ENCODE peak calls at places on chromosome 1, in five cellular contexts. E, X, B, D and C are unnamed samples. For H3K36me3, the result is how much of the 10 kb centered on the place peaks cover.

GRCh38 chr1:156113263-156114004 is 1.1 kb upstream of the LMNA start:
- DNase-seq in E (no peak), X (no peak), B (no peak), D (no peak), C (no peak)

GRCh38 chr1:22978299-22978698 is 5.6 kb upstream of the LACTBL1 start:
- DNase-seq in E (peak), X (peak), B (no peak), D (no peak), C (no peak)

GRCh38 chr1:197268012-197268411 is at the start of gene CRB1:
- DNase-seq in E (no peak), X (peak), B (no peak), D (no peak), C (no peak)

GRCh38 chr1:93222987-93223675 is 42.6 kb downstream of the CCDC18 start:
- DNase-seq in E (no peak), X (no peak), B (no peak), D (no peak), C (no peak)

GRCh38 chr1:90710579-90711536 is 6.2 kb downstream of the BARHL2 start:
- DNase-seq in E (no peak), X (no peak), B (no peak), D (no peak), C (no peak)

GRCh38 chr1:156963621-156964020 is 43.2 kb downstream of the LRRC71 start:
- DNase-seq in E (no peak), X (peak), B (no peak), D (no peak), C (no peak)

GRCh38 chr1:84089470-84090261 is 54.4 kb upstream of the PRKACB start:
- DNase-seq in E (peak), X (peak), B (no peak), D (no peak), C (no peak)

GRCh38 chr1:99681583-99681982 is 35.7 kb downstream of the PALMD start:
- DNase-seq in E (no peak), X (no peak), B (no peak), D (no peak), C (no peak)

GRCh38 chr1:199979071-199979470 is 48.4 kb upstream of the NR5A2 start:
- DNase-seq in E (no peak), X (no peak), B (no peak), D (no peak), C (no peak)

GRCh38 chr1:5989731-5990271 is 2.4 kb downstream of the NPHP4 start:
- DNase-seq in E (no peak), X (no peak), B (no peak), D (peak), C (peak)
- H3K4me3 ChIP-seq in E (no peak), X (no peak), B (no peak), D (no peak), C (no peak)

GRCh38 chr1:32464716-32465540 is at the start of gene ZBTB8B:
- DNase-seq in E (peak), X (peak), B (peak), D (peak), C (peak)
- TF ChIP-seq CTCF in E (no peak), X (no peak), B (peak), D (no peak), C (no peak)

DNA sequence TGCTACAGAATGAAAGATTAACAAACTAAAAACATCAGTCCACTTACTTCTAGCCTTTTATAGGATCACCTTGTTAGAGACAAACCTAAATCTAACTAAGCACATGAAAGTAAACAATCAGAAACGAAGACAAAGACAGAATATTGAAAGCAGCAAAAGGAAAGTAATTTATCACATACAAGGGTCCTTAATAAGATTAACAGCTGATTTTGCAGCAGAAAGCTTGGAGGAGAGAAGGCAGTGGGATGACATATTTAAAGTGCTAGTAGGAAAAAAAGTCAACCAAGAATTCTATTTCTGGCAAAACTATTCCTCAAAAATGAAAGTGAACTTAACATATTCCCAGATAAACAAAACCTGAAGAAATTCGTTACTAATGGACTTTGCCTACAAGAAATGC is 286.4 kb downstream of the RWDD3 start:
- DNase-seq in E (no peak), X (no peak), B (no peak), D (no peak), C (no peak)
- H3K36me3 ChIP-seq in E (under half), X (under half), B (under half), D (under half), C (under half)

GRCh38 chr1:211328866-211329265 is 2.2 kb downstream of the TRAF5 start:
- DNase-seq in E (no peak), X (no peak), B (no peak), D (no peak), C (no peak)
- H3K4me3 ChIP-seq in E (no peak), X (no peak), B (no peak), D (no peak), C (no peak)

GRCh38 chr1:25198731-25199231 is 33.5 kb downstream of the SYF2 start:
- DNase-seq in E (no peak), X (no peak), B (peak), D (no peak), C (no peak)
- TF ChIP-seq CTCF in E (no peak), X (no peak), B (no peak), D (no peak), C (no peak)

DNA sequence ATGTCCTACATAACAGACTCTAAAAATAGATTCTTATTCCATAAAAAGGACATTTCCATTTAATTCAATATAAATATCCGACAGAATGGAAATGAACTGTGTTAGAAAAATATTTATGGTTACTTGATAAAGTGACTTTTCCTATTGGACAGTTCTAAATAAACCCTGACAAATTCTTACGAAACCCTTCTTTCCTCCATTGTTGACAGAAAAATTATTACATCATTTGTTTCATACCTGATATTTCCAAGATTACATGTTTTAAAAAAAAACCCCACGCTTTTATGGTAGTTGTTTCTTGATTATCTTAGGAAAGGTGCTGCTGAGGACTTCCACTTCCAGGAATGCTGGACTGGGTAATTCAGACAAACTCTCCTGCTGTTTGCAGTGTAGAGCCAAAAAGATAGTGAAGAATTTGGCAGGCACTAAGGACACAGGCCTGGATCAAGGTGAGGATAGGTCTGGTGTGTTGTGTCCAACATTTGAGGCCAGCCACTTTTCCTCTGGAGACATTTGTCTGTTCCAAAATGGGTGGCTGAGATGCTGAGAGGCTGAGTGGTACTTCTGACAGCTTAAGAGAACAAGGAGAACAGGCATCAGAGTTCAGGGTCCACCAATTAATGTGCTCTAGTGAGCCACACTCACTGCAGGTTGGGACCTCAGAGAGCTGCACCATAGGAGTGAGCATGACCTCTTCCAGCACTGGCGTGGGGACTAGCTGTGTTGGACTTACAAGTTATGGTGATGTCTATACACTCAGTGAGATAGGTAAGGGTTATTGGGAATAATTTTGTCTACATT is 7.0 kb upstream of the C1orf116 start:
- DNase-seq in E (no peak), X (no peak), B (no peak), D (no peak), C (no peak)
- H3K36me3 ChIP-seq in E (under half), X (under half), B (under half), D (under half), C (under half)

GRCh38 chr1:51237714-51238403 is 1.8 kb downstream of the RNF11 start:
- DNase-seq in E (peak), X (peak), B (peak), D (no peak), C (no peak)
- H3K4me3 ChIP-seq in E (peak), X (peak), B (peak), D (peak), C (peak)

GRCh38 chr1:2983319-2983705 is 38.0 kb upstream of the ACTRT2 start:
- DNase-seq in E (no peak), X (no peak), B (no peak), D (no peak), C (no peak)
- TF ChIP-seq CTCF in E (no peak), X (no peak), B (no peak), D (no peak), C (no peak)

GRCh38 chr1:203703586-203703985 is 61.4 kb upstream of the LAX1 start:
- DNase-seq in E (no peak), X (no peak), B (no peak), D (no peak), C (no peak)

GRCh38 chr1:203701606-203702005 is 63.4 kb upstream of the LAX1 start:
- DNase-seq in E (no peak), X (no peak), B (no peak), D (no peak), C (no peak)

GRCh38 chr1:203704120-203704519 is 60.9 kb upstream of the LAX1 start:
- DNase-seq in E (no peak), X (no peak), B (no peak), D (no peak), C (no peak)

GRCh38 chr1:203700901-203701300 is 64.1 kb upstream of the LAX1 start:
- DNase-seq in E (no peak), X (no peak), B (no peak), D (no peak), C (no peak)

DNA sequence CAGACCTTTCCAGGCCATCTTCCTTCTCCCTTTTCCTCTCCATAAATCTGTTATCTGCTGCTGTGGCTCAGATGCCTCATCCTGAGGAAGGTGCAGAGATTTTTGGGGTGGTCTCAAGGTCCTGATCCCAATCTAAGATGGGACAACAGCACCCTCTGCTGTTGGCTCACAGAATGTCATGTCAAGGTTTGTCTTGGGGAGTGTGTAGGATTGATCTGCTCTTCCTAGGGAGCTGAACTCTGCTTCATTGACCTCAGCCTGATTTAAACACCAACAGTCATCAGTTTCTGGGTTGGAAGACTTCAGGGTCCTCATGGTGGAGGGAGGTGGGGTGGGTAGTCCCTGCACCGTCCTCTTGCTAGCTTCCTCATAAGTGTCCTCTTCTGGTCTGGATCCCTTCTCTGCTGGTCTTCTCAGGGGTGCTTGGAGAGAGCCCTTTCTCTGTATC is 62.8 kb upstream of the LAX1 start:
- DNase-seq in E (peak), X (peak), B (peak), D (no peak), C (peak)
- H3K36me3 ChIP-seq in E (half or more), X (under half), B (under half), D (under half), C (under half)